ENCODE peak calls at places on chromosomes 2 and 18, in ten cellular contexts. X, O, A, G, K, Q, U, P, C and I are unnamed samples.

GRCh38 chr2:200905618-200906296 is 16.6 kb downstream of the NIF3L1 start:
- DNase-seq in P (peak; percentile 81), X (no peak), Q (peak; percentile 83), U (peak; percentile 64), G (peak; percentile 19), K (peak; percentile 64), A (peak; percentile 29), C (peak; percentile 56), O (peak; percentile 17), I (peak; percentile 80)

GRCh38 chr18:79508565-79509535 is 113.1 kb downstream of the NFATC1 start:
- DNase-seq in C (no peak), Q (no peak), P (no peak), G (no peak), O (no peak), A (peak; percentile 26), X (no peak), U (peak; percentile 30), K (no peak), I (no peak)

GRCh38 chr2:168758970-168759820 is 43.2 kb upstream of the NOSTRIN start:
- DNase-seq in Q (peak; percentile 63), P (no peak), X (peak; percentile 22), U (no peak), O (no peak), G (peak; percentile 34), K (peak; percentile 66), A (no peak), C (peak; percentile 37), I (peak; percentile 20)

GRCh38 chr2:71930073-71930681 is 217.5 kb downstream of the CYP26B1 start:
- DNase-seq in G (no peak), X (no peak), A (no peak), O (no peak), Q (no peak), U (no peak), K (peak; percentile 11), C (no peak), P (peak; percentile 48), I (peak; percentile 63)

GRCh38 chr2:234500394-234501006 is 3.6 kb upstream of the ARL4C start:
- DNase-seq in P (peak; percentile 50), K (peak; percentile 57), U (peak; percentile 36), A (peak; percentile 43), G (peak; percentile 44), O (peak; percentile 59), Q (peak; percentile 78), X (no peak), C (no peak), I (peak; percentile 68)

GRCh38 chr2:113080134-113080533 is 12.4 kb downstream of the IL1F10 start:
- DNase-seq in K (peak; percentile 59), A (no peak), G (no peak), O (peak; percentile 20), C (peak; percentile 31), P (peak; percentile 23), Q (peak; percentile 21), U (no peak), X (no peak), I (no peak)

GRCh38 chr18:25288340-25288955 is 63.5 kb downstream of the ZNF521 start:
- DNase-seq in G (no peak), P (no peak), Q (no peak), U (no peak), K (no peak), C (no peak), A (no peak), X (no peak), O (no peak), I (no peak)

GRCh38 chr2:41854227-41854626 is 193.6 kb upstream of the PKDCC start:
- DNase-seq in O (no peak), C (no peak), A (no peak), X (no peak), P (no peak), U (no peak), G (no peak), K (no peak), Q (no peak), I (no peak)

GRCh38 chr2:43273477-43273876 is 47.1 kb upstream of the ZFP36L2 start:
- DNase-seq in O (no peak), K (no peak), Q (no peak), A (peak; percentile 45), U (no peak), X (no peak), P (no peak), C (no peak), G (no peak), I (no peak)

GRCh38 chr18:59659486-59660187 is 37.6 kb downstream of the CCBE1 start:
- DNase-seq in U (no peak), X (no peak), P (no peak), Q (no peak), K (no peak), G (no peak), A (no peak), O (no peak), C (no peak), I (no peak)

GRCh38 chr2:127675335-127676261 is at the start of gene LIMS2:
- DNase-seq in O (no peak), A (peak; percentile 46), Q (peak; percentile 67), P (no peak), G (peak; percentile 42), K (peak; percentile 24), X (no peak), U (no peak), C (peak; percentile 49), I (peak; percentile 41)